ENCODE peak calls at places on chromosomes 5 and 9, in seven cellular contexts. One of them, this sample, is unnamed.

GRCh38 chr9:79116064-79116463 is 455.7 kb upstream of the TLE4 start:
- DNase-seq in dorsolateral prefrontal cortex: no peak
- DNase-seq in lower lobe of right lung: no peak
- DNase-seq in breast epithelium: no peak
- DNase-seq in left ventricle myocardium inferior: no peak
- DNase-seq in heart left ventricle: no peak
- DNase-seq in stomach: no peak
- DNase-seq in this sample: no peak

GRCh38 chr9:1052119-1052907 is 2.2 kb downstream of the DMRT2 start:
- DNase-seq in dorsolateral prefrontal cortex: no peak
- DNase-seq in lower lobe of right lung: no peak
- DNase-seq in breast epithelium: no peak
- DNase-seq in left ventricle myocardium inferior: no peak
- DNase-seq in heart left ventricle: no peak
- DNase-seq in stomach: no peak
- DNase-seq in this sample: no peak

GRCh38 chr5:24365406-24365805 is 279.4 kb downstream of the CDH10 start:
- DNase-seq in dorsolateral prefrontal cortex: no peak
- DNase-seq in lower lobe of right lung: no peak
- DNase-seq in breast epithelium: no peak
- DNase-seq in left ventricle myocardium inferior: no peak
- DNase-seq in heart left ventricle: no peak
- DNase-seq in stomach: no peak
- DNase-seq in this sample: peak; percentile 2

GRCh38 chr9:87282477-87282991 is 215.1 kb upstream of the DAPK1 start:
- DNase-seq in dorsolateral prefrontal cortex: no peak
- DNase-seq in lower lobe of right lung: no peak
- DNase-seq in breast epithelium: no peak
- DNase-seq in left ventricle myocardium inferior: no peak
- DNase-seq in heart left ventricle: no peak
- DNase-seq in stomach: no peak
- DNase-seq in this sample: no peak

GRCh38 chr9:129414377-129415021 is 206.4 kb downstream of the C9orf50 start:
- DNase-seq in dorsolateral prefrontal cortex: no peak
- DNase-seq in lower lobe of right lung: peak; percentile 61
- DNase-seq in breast epithelium: no peak
- DNase-seq in left ventricle myocardium inferior: peak; percentile 42
- DNase-seq in heart left ventricle: peak; percentile 43
- DNase-seq in stomach: no peak
- DNase-seq in this sample: peak; percentile 23

GRCh38 chr5:83718195-83718825 is 2.3 kb downstream of the HAPLN1 start:
- DNase-seq in dorsolateral prefrontal cortex: peak; percentile 49
- DNase-seq in lower lobe of right lung: no peak
- DNase-seq in breast epithelium: no peak
- DNase-seq in left ventricle myocardium inferior: no peak
- DNase-seq in heart left ventricle: no peak
- DNase-seq in stomach: peak; percentile 30
- DNase-seq in this sample: peak; percentile 52

GRCh38 chr9:118262191-118262590 is 558.0 kb downstream of the TLR4 start:
- DNase-seq in dorsolateral prefrontal cortex: no peak
- DNase-seq in lower lobe of right lung: no peak
- DNase-seq in breast epithelium: no peak
- DNase-seq in left ventricle myocardium inferior: no peak
- DNase-seq in heart left ventricle: no peak
- DNase-seq in stomach: no peak
- DNase-seq in this sample: no peak

GRCh38 chr5:126100767-126101166 is 322.4 kb upstream of the GRAMD2B start:
- DNase-seq in dorsolateral prefrontal cortex: no peak
- DNase-seq in lower lobe of right lung: no peak
- DNase-seq in breast epithelium: no peak
- DNase-seq in left ventricle myocardium inferior: no peak
- DNase-seq in heart left ventricle: no peak
- DNase-seq in stomach: no peak
- DNase-seq in this sample: no peak

GRCh38 chr9:114501786-114502682 is 3.2 kb downstream of the WHRN start:
- DNase-seq in dorsolateral prefrontal cortex: peak; percentile 48
- DNase-seq in lower lobe of right lung: no peak
- DNase-seq in breast epithelium: no peak
- DNase-seq in left ventricle myocardium inferior: no peak
- DNase-seq in heart left ventricle: no peak
- DNase-seq in stomach: no peak
- DNase-seq in this sample: peak; percentile 66

GRCh38 chr9:69380811-69381210 is 55.8 kb downstream of the ENTREP1 start:
- DNase-seq in dorsolateral prefrontal cortex: no peak
- DNase-seq in lower lobe of right lung: no peak
- DNase-seq in breast epithelium: no peak
- DNase-seq in left ventricle myocardium inferior: no peak
- DNase-seq in heart left ventricle: no peak
- DNase-seq in stomach: no peak
- DNase-seq in this sample: peak; percentile 53

GRCh38 chr5:75047356-75047755 is 5.0 kb downstream of the GCNT4 start:
- DNase-seq in dorsolateral prefrontal cortex: no peak
- DNase-seq in lower lobe of right lung: no peak
- DNase-seq in breast epithelium: no peak
- DNase-seq in left ventricle myocardium inferior: no peak
- DNase-seq in heart left ventricle: no peak
- DNase-seq in stomach: no peak
- DNase-seq in this sample: no peak

GRCh38 chr9:70004310-70004709 is 39.3 kb upstream of the MAMDC2 start:
- DNase-seq in dorsolateral prefrontal cortex: no peak
- DNase-seq in lower lobe of right lung: no peak
- DNase-seq in breast epithelium: no peak
- DNase-seq in left ventricle myocardium inferior: no peak
- DNase-seq in heart left ventricle: no peak
- DNase-seq in stomach: no peak
- DNase-seq in this sample: peak; percentile 45

GRCh38 chr5:145938699-145939531 is 2.5 kb downstream of the SH3RF2 start:
- DNase-seq in dorsolateral prefrontal cortex: peak; percentile 29
- DNase-seq in lower lobe of right lung: no peak
- DNase-seq in breast epithelium: no peak
- DNase-seq in left ventricle myocardium inferior: no peak
- DNase-seq in heart left ventricle: no peak
- DNase-seq in stomach: no peak
- DNase-seq in this sample: peak; percentile 58

GRCh38 chr5:137583129-137583528 is 84.0 kb upstream of the SPOCK1 start:
- DNase-seq in dorsolateral prefrontal cortex: no peak
- DNase-seq in lower lobe of right lung: no peak
- DNase-seq in breast epithelium: no peak
- DNase-seq in left ventricle myocardium inferior: no peak
- DNase-seq in heart left ventricle: no peak
- DNase-seq in stomach: no peak
- DNase-seq in this sample: no peak

GRCh38 chr5:158990979-158991378 is 108.7 kb downstream of the EBF1 start:
- DNase-seq in dorsolateral prefrontal cortex: no peak
- DNase-seq in lower lobe of right lung: no peak
- DNase-seq in breast epithelium: no peak
- DNase-seq in left ventricle myocardium inferior: no peak
- DNase-seq in heart left ventricle: no peak
- DNase-seq in stomach: no peak
- DNase-seq in this sample: no peak

GRCh38 chr5:158988987-158989624 is 110.6 kb downstream of the EBF1 start:
- DNase-seq in dorsolateral prefrontal cortex: no peak
- DNase-seq in lower lobe of right lung: no peak
- DNase-seq in breast epithelium: no peak
- DNase-seq in left ventricle myocardium inferior: no peak
- DNase-seq in heart left ventricle: no peak
- DNase-seq in stomach: no peak
- DNase-seq in this sample: no peak

GRCh38 chr5:158995694-158996173 is 104.0 kb downstream of the EBF1 start:
- DNase-seq in dorsolateral prefrontal cortex: no peak
- DNase-seq in lower lobe of right lung: no peak
- DNase-seq in breast epithelium: no peak
- DNase-seq in left ventricle myocardium inferior: no peak
- DNase-seq in heart left ventricle: no peak
- DNase-seq in stomach: no peak
- DNase-seq in this sample: no peak

GRCh38 chr5:158991391-158991790 is 108.3 kb downstream of the EBF1 start:
- DNase-seq in dorsolateral prefrontal cortex: no peak
- DNase-seq in lower lobe of right lung: no peak
- DNase-seq in breast epithelium: no peak
- DNase-seq in left ventricle myocardium inferior: no peak
- DNase-seq in heart left ventricle: no peak
- DNase-seq in stomach: no peak
- DNase-seq in this sample: peak; percentile 9

GRCh38 chr5:158992104-158992740 is 107.5 kb downstream of the EBF1 start:
- DNase-seq in dorsolateral prefrontal cortex: no peak
- DNase-seq in lower lobe of right lung: no peak
- DNase-seq in breast epithelium: no peak
- DNase-seq in left ventricle myocardium inferior: no peak
- DNase-seq in heart left ventricle: no peak
- DNase-seq in stomach: no peak
- DNase-seq in this sample: no peak
- H3K27ac ChIP-seq in dorsolateral prefrontal cortex: no peak overlapping the region
- H3K27ac ChIP-seq in lower lobe of right lung: no peak overlapping the region
- H3K27ac ChIP-seq in breast epithelium: no peak overlapping the region
- H3K27ac ChIP-seq in left ventricle myocardium inferior: peak overlapping the region; percentile 50
- H3K27ac ChIP-seq in heart left ventricle: peak overlapping the region; percentile 13
- H3K27ac ChIP-seq in stomach: no peak overlapping the region
- H3K27ac ChIP-seq in this sample: no peak overlapping the region

GRCh38 chr9:26142201-26142600 is 464.0 kb upstream of the TUSC1 start:
- DNase-seq in dorsolateral prefrontal cortex: no peak
- DNase-seq in lower lobe of right lung: no peak
- DNase-seq in breast epithelium: no peak
- DNase-seq in left ventricle myocardium inferior: no peak
- DNase-seq in heart left ventricle: no peak
- DNase-seq in stomach: no peak
- DNase-seq in this sample: no peak
- TF ChIP-seq CTCF in dorsolateral prefrontal cortex: no peak
- TF ChIP-seq CTCF in lower lobe of right lung: no peak
- TF ChIP-seq CTCF in breast epithelium: no peak
- TF ChIP-seq CTCF in left ventricle myocardium inferior: no peak
- TF ChIP-seq CTCF in heart left ventricle: no peak
- TF ChIP-seq CTCF in stomach: no peak
- TF ChIP-seq CTCF in this sample: no peak

DNA sequence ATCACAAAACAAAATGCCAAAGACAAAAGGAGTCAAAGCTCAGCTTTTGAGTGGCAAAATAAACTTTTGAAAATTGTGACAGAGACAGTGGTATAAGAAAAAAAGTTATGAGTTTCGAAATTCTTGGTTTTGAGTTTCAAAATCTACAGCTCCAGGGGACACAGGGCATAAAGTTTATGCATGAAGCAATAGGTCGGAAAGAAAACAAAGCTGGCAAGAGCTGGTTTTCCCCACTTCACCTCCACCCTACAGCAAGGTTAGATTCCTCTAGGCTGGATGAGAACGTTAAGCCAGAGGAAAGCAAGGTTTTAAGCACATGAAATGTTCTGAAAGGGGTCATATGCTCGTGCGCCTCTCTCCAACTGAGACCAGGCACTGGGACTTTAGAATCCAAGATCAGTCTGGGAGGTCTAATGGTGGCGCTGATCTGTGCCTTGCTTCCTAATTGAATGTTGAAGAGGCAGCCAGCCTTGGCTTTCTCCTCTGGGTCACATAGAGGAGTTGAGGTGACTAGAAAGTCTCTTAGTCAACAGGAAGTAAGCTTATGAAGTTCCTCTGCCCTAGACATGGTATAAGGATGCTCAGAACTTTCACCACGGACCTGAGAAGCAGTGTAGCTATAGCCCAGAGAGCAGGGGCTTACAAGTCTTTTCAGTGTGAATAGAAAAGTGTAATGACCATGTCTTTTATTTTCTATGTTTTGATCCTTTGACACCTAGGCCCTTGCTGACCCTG is 167.7 kb upstream of the DMAC1 start:
- DNase-seq in dorsolateral prefrontal cortex: no peak
- DNase-seq in lower lobe of right lung: no peak
- DNase-seq in breast epithelium: no peak
- DNase-seq in left ventricle myocardium inferior: no peak
- DNase-seq in heart left ventricle: no peak
- DNase-seq in stomach: no peak
- DNase-seq in this sample: no peak
- H3K27ac ChIP-seq in dorsolateral prefrontal cortex: no peak overlapping the region
- H3K27ac ChIP-seq in lower lobe of right lung: no peak overlapping the region
- H3K27ac ChIP-seq in breast epithelium: no peak overlapping the region
- H3K27ac ChIP-seq in left ventricle myocardium inferior: no peak overlapping the region
- H3K27ac ChIP-seq in heart left ventricle: no peak overlapping the region
- H3K27ac ChIP-seq in stomach: no peak overlapping the region
- H3K27ac ChIP-seq in this sample: no peak overlapping the region

GRCh38 chr5:133314086-133314485 is 262.3 kb downstream of the HSPA4 start:
- DNase-seq in dorsolateral prefrontal cortex: no peak
- DNase-seq in lower lobe of right lung: no peak
- DNase-seq in breast epithelium: no peak
- DNase-seq in left ventricle myocardium inferior: no peak
- DNase-seq in heart left ventricle: no peak
- DNase-seq in stomach: no peak
- DNase-seq in this sample: no peak

GRCh38 chr5:133317558-133317957 is 265.7 kb downstream of the HSPA4 start:
- DNase-seq in dorsolateral prefrontal cortex: no peak
- DNase-seq in lower lobe of right lung: no peak
- DNase-seq in breast epithelium: no peak
- DNase-seq in left ventricle myocardium inferior: no peak
- DNase-seq in heart left ventricle: no peak
- DNase-seq in stomach: no peak
- DNase-seq in this sample: no peak

GRCh38 chr5:133319905-133320520 is 268.2 kb downstream of the HSPA4 start:
- DNase-seq in dorsolateral prefrontal cortex: no peak
- DNase-seq in lower lobe of right lung: no peak
- DNase-seq in breast epithelium: no peak
- DNase-seq in left ventricle myocardium inferior: no peak
- DNase-seq in heart left ventricle: no peak
- DNase-seq in stomach: no peak
- DNase-seq in this sample: no peak

GRCh38 chr5:133319244-133319643 is 267.4 kb downstream of the HSPA4 start:
- DNase-seq in dorsolateral prefrontal cortex: no peak
- DNase-seq in lower lobe of right lung: no peak
- DNase-seq in breast epithelium: no peak
- DNase-seq in left ventricle myocardium inferior: no peak
- DNase-seq in heart left ventricle: no peak
- DNase-seq in stomach: no peak
- DNase-seq in this sample: no peak

DNA sequence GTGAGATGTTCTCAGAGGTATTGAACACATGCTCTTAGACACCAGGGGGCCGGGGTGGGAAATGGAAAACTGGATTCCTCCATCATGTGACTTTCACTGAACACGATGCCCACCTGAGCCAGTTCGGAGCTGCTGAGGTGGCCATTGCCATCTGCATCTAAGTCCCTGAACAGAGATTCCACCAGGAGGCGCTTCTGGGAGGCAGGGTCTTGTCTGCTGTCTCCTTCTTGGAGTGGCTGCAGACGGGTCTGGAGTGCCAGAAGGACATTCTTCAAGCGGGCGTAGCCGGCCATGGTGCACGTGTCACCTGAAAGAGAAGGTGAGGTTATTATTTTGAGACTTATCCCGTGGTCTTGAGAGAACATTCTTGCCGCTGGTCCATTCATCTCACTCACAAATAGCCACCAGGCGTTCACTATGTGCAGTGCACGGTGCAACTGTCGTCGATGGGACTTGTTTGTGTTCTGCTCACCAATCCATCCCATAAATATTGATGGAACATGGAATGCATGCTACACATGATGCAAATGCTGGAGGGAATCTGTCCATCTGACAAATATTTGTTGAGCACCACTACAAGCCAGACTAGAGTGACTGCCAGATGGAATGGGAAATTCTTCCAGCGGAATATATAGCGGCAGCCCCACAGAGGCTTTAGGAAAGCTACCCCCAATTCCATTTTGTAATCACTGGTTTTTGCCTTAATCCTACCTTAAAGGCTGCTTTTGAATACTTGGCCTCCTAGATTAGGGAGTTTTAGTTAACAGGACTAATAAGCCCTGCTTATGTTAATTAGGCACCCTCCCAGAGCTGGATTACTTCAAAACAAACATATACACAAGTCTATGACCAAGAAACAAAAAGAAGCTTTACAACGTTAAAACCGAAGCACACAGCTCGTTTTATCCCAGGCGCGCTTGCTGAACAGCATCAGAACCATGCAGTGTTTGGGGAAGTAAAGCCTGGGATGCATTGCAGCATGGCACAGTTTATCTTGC is 264.8 kb downstream of the HSPA4 start:
- DNase-seq in dorsolateral prefrontal cortex: no peak
- DNase-seq in lower lobe of right lung: no peak
- DNase-seq in breast epithelium: no peak
- DNase-seq in left ventricle myocardium inferior: no peak
- DNase-seq in heart left ventricle: no peak
- DNase-seq in stomach: no peak
- DNase-seq in this sample: no peak
- TF ChIP-seq CTCF in dorsolateral prefrontal cortex: no peak
- TF ChIP-seq CTCF in lower lobe of right lung: no peak
- TF ChIP-seq CTCF in breast epithelium: no peak
- TF ChIP-seq CTCF in left ventricle myocardium inferior: no peak
- TF ChIP-seq CTCF in heart left ventricle: no peak
- TF ChIP-seq CTCF in stomach: no peak
- TF ChIP-seq CTCF in this sample: no peak